ENCODE peak calls at places on chromosomes 12 and 14, in four cellular contexts. I is HepG2, L is GM12878, A is K562. M is an unnamed sample.

GRCh38 chr14:98826618-98827017 is 445.4 kb downstream of the BCL11B start:
- DNase-seq in I (no peak), L (no peak), A (no peak), M (no peak)

GRCh38 chr14:36820111-36820709 is 158.6 kb downstream of the PAX9 start:
- DNase-seq in I (no peak), L (no peak), A (no peak), M (peak)

GRCh38 chr14:69582207-69582606 is 7.5 kb upstream of the CCDC177 start:
- DNase-seq in I (no peak), L (no peak), A (no peak), M (no peak)

GRCh38 chr12:31204995-31205582 is 120.9 kb downstream of the SINHCAF start:
- DNase-seq in I (no peak), L (peak), A (no peak), M (no peak)

GRCh38 chr12:33605776-33606175 is 166.2 kb upstream of the SYT10 start:
- DNase-seq in I (peak), L (no peak), A (no peak), M (no peak)

GRCh38 chr12:130747867-130748740 is 32.0 kb upstream of the RIMBP2 start:
- DNase-seq in I (peak), L (no peak), A (peak), M (peak)

GRCh38 chr12:76124456-76124855 is 40.0 kb upstream of the NAP1L1 start:
- DNase-seq in I (no peak), L (no peak), A (no peak), M (no peak)

GRCh38 chr12:112148031-112148513 is 22.7 kb downstream of the TRAFD1 start:
- DNase-seq in I (no peak), L (no peak), A (no peak), M (no peak)

GRCh38 chr12:18492372-18493025 is 231.2 kb downstream of the PIK3C2G start:
- DNase-seq in I (no peak), L (no peak), A (no peak), M (no peak)

GRCh38 chr14:94081386-94081820 is 293 bp downstream of the IFI27L1 start:
- DNase-seq in I (no peak), L (no peak), A (no peak), M (no peak)

GRCh38 chr12:62191747-62192485 is 68.3 kb upstream of the USP15 start:
- DNase-seq in I (no peak), L (no peak), A (no peak), M (peak)

GRCh38 chr14:95548328-95548929 is 13.6 kb downstream of the GLRX5 start:
- DNase-seq in I (peak), L (no peak), A (no peak), M (no peak)

GRCh38 chr14:60153996-60154395 is 11.2 kb downstream of the DHRS7 start:
- DNase-seq in I (no peak), L (no peak), A (no peak), M (no peak)

GRCh38 chr12:68901551-68901950 is 31.4 kb downstream of the CPM start:
- DNase-seq in I (no peak), L (no peak), A (no peak), M (no peak)

GRCh38 chr12:68903511-68903910 is 29.5 kb downstream of the CPM start:
- DNase-seq in I (no peak), L (no peak), A (no peak), M (no peak)

GRCh38 chr12:68904351-68904982 is 28.5 kb downstream of the CPM start:
- DNase-seq in I (no peak), L (no peak), A (no peak), M (no peak)

GRCh38 chr12:68908076-68908475 is 24.9 kb downstream of the CPM start:
- DNase-seq in I (no peak), L (no peak), A (no peak), M (no peak)

GRCh38 chr12:68905731-68906130 is 27.2 kb downstream of the CPM start:
- DNase-seq in I (no peak), L (no peak), A (no peak), M (no peak)
- TF ChIP-seq FOXK2 in I (no peak), L (no peak), A (peak), M (no peak)

DNA sequence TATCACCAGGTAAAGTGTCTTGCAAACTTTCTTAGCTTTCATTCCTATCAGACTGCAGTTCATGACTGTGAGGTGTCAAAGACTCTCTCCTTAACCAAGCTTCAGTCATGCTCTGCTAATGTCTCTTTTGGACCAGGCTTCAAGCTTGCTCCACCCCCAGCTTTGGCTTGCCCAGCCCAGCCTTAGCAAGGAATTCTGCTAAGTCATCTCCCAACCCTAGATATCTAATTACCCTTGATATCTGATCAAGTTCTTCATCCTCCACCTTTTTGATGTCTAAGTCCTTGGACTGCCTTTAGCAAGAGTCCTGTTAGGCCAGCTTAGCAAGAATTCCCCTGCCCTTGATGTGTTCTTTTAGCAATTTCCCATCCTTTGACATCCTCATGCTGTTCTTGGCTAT is 108.9 kb upstream of the FGD4 start:
- DNase-seq in I (no peak), L (no peak), A (no peak), M (no peak)
- TF ChIP-seq FOXK2 in I (no peak), L (no peak), A (no peak), M (no peak)

DNA sequence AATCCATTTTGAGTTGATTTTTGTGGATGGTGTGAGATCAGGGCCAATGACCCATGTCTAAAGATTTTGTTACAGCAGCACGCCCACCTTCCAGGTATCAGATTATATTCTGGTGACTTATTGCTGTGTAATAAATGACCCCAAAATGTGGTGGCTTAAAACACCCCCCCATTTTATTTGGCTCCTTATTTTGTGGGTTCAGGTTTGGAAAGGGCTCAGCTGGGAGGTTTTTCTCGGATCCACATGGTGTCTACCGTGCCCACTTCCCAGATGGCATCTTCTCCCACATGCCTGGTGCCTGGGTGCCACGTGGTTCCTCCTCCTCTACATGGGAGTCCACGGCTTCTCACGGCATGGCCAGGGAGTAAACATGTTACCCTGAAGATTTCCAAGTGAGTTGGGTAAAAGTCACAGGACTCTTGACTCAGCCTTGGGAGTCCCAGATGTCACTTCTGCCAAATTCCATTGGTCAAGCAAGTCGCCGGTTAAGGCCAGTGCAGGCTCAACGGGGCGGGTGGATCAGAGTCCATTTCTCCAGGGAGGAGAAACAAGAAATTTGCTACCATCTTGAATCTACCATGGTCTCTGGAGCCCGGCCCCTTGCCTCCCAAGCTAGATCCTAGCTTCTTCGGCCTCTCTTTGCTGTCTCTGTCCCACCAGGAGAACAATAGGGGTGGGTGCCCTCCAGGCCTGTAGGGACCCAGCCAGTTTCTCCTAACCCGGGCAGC is 214.3 kb downstream of the KIF26A start:
- DNase-seq in I (no peak), L (no peak), A (no peak), M (no peak)
- TF ChIP-seq FOXK2 in I (no peak), L (no peak), A (no peak), M (no peak)

DNA sequence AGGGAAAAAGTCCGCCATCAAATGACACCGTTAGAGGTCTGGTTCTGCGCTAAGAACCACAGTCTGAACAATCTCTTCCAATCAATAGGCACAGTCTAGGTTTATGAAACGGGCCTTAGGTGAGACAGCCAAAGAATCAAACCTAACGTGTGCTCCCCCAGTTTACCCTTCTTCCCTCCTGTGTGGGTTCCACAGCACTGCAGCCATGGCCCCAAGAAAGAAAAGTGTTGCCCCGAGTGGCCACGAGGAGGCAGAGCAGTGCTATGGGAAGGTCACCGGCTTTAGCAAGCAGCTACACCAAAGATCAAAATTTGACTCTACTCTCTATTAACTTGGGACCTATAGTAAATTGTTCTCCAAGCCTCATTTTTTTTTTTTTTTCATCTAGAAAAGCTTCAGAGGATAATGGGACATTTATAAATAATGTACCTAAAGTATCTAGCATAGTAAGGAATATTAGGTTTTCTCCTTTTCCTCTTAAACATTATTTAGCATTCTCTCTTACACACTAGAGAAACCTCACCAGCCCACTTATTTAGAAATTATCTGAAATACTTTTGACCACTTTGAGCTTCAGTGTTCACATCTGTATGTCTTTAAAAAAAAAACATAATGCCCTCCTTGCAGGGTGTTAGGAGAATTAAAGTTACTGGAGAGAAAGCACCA is 70.2 kb upstream of the GPHB5 start:
- DNase-seq in I (peak), L (peak), A (peak), M (peak)
- TF ChIP-seq FOXK2 in I (no peak), L (no peak), A (no peak), M (no peak)

DNA sequence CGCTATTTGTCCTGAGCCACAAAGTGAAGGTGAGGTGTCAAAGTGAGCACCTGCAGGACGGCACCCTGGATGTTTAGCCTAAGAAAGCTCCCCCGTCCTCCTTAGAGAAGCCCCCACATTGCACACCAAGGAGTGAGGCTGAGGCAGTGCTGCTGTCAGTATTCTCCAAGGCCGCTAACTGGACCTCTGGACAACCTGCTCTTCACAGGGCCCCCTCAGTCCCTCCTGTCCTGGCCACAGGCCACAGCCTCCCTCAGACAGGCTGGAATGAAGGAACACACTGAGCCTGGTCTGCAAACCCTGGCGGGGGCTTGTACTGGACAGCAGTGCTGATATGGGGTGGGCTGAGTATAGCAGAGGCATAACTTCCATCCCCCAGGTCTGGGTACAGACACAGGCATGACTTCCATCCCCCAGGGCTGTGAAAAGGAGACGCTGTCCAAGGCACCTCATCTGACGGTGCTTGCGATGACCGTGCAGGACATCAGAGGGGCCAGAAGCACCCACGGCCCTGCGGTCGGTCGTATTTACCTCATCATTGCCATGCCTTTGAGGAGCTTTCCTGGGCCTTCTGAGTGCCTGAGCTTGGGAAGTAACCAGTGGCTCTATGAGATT is 82.4 kb upstream of the DIO3 start:
- DNase-seq in I (no peak), L (no peak), A (no peak), M (no peak)
- TF ChIP-seq FOXK2 in I (no peak), L (no peak), A (no peak), M (no peak)

DNA sequence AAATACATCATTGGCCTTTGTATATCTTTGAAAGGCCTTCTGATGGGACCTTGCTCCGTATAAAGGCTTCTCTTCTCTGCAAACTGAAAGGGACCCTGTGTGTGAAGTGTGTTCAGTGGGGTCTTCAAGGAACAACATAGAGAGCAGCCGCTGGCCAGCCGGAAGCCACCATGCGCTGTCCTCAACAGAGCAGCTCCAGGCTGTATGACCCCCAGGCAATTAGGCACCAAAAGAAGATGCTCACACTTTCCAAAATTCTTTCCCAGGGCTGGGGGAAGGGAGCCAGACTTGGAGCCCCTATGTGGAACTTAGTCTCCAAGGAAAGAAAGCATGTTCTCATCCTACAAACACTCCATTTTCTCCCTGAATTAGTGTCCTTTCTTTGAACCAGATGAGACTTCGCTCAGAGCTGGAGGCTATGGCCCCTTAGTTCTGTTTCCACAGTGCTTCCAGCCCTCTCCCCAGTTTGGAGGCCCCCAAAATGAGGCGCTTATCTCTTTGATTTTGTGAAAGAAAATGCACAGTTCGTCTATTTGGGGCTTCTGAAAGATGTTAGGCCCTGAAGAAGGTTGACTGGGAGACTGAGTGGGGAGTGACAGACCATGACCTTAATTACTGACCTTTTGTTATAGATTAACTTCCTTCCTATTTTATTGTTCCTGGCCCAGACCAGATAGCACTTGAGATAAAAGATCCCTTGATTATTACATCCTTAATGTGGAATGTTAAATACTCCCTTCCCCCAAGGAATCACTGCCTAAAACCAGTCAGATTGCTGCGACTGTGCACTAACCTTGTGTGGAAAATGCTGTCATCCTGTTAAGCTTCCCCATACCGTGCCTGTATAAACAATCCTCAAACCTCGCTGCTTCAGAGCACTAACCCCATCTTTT is 128.3 kb upstream of the FGD4 start:
- DNase-seq in I (peak), L (no peak), A (no peak), M (no peak)
- TF ChIP-seq FOXK2 in I (no peak), L (no peak), A (no peak), M (no peak)

DNA sequence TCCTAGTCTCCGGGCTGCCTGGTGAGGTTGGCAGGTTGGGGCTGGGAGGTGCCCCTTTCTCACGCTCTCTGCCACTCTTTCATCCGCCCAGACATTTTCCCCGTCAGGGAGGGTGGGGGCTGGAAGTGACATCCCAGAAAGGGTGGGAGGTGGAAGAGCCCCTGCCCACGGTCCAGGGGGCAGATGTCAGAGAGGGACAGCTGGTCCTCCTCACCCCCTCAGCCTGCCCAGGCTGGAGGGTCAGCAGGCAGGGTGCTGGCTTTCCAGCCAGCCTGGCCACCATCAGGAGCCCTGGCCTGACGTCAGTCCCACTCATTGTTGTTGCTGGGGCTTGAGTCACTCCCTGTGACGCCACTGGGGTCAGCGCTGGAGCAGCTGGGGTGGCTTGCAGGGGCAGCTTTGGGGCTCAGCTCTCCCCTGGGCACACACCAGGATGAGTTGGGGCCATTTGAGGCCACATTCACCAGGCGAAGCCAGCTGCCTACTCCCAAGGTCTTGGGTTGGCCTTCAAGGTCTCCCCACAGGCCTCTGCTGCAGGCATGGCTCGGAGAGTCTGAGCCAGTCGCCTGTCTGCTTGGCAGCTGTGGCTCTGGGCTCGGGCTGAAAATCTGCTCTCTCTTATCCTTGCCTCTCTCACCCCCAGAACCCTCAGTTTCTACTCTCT is 5.7 kb upstream of the ATG101 start:
- DNase-seq in I (no peak), L (no peak), A (no peak), M (no peak)
- TF ChIP-seq FOXK2 in I (no peak), L (no peak), A (no peak), M (no peak)

GRCh38 chr12:64730585-64730964 is 28.6 kb downstream of the GNS start:
- DNase-seq in I (no peak), L (no peak), A (no peak), M (no peak)

GRCh38 chr12:64736771-64737170 is 22.4 kb downstream of the GNS start:
- DNase-seq in I (no peak), L (no peak), A (no peak), M (no peak)

GRCh38 chr12:64735447-64735846 is 23.8 kb downstream of the GNS start:
- DNase-seq in I (no peak), L (no peak), A (no peak), M (no peak)

GRCh38 chr12:64731683-64732082 is 27.5 kb downstream of the GNS start:
- DNase-seq in I (no peak), L (no peak), A (no peak), M (no peak)

DNA sequence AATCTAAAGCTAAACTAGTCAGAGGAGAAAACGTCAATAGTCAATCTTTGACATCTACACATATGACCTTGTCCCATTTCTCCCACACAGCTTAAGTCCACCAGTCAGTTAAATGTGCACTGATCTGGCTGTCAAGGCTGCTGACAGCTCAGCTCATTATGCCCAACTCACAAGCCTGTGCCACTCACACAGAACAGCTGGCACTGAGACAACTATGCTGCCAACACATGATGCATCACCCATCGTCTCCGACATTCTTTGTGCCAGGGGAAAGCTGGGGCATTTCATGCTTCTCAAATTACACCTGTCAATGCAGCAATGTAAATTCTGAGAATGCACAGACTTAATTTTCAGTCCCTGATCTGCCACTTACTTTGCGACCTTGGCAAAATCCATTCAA is 25.3 kb downstream of the GNS start:
- DNase-seq in I (no peak), L (no peak), A (no peak), M (no peak)
- TF ChIP-seq FOXK2 in I (no peak), L (no peak), A (no peak), M (no peak)

GRCh38 chr14:61192970-61193369 is 88.2 kb downstream of the TMEM30B start:
- DNase-seq in I (no peak), L (no peak), A (no peak), M (no peak)

GRCh38 chr14:61197416-61197815 is 83.7 kb downstream of the TMEM30B start:
- DNase-seq in I (no peak), L (no peak), A (no peak), M (no peak)

GRCh38 chr14:61193471-61193870 is 87.7 kb downstream of the TMEM30B start:
- DNase-seq in I (no peak), L (no peak), A (no peak), M (no peak)

GRCh38 chr14:61196034-61196433 is 85.1 kb downstream of the TMEM30B start:
- DNase-seq in I (no peak), L (no peak), A (no peak), M (no peak)

DNA sequence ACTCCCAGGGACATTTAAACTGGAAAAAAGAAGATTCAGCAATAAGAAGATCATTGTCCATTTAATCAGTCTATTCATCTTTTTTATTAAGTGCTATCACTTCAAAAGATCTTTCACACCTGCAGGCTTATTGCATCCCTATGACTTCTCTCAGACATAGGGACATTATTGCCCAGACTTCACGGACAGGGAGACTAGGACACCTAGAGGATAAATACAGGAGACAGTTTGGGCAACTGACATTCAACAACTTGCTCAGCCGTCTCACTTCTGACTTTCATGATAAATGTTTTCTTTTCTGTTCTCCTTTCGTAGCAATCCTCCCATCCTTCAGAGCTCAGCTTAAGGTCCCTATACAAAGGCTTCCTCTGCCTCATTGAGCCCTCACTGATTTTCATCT is 84.3 kb downstream of the TMEM30B start:
- DNase-seq in I (peak), L (no peak), A (no peak), M (no peak)
- TF ChIP-seq FOXK2 in I (no peak), L (no peak), A (no peak), M (no peak)